ENCODE peak calls at places on chromosome 20, in nine cellular contexts. F is breast epithelium; X is heart left ventricle; A is naive thymus-derived CD4-positive, alpha-beta T cell; V is PC-3; U is prostate gland; C is fibroblast of lung; S is psoas muscle; Y is cardiac muscle cell. E is an unnamed sample. For H3K4me1, the result is how much of the 10 kb centered on the place peaks cover.

GRCh38 chr20:2610941-2611720 is 41.3 kb upstream of the NOP56 start:
- DNase-seq in Y (no peak), U (no peak), C (no peak), S (no peak), A (no peak), F (no peak), X (no peak), V (peak), E (no peak)

GRCh38 chr20:31711416-31712111 is 11.1 kb downstream of the BCL2L1 start:
- DNase-seq in C (no peak), Y (no peak), X (no peak), F (no peak), V (peak), S (no peak), U (no peak), A (no peak), E (no peak)

GRCh38 chr20:43721429-43722152 is 5.2 kb downstream of the GTSF1L start:
- DNase-seq in V (no peak), Y (peak), X (no peak), U (no peak), S (no peak), A (no peak), F (no peak), C (no peak), E (no peak)

GRCh38 chr20:59138114-59138602 is 25.5 kb upstream of the ZNF831 start:
- DNase-seq in S (no peak), X (no peak), Y (no peak), C (no peak), V (no peak), F (no peak), A (no peak), U (no peak), E (no peak)

GRCh38 chr20:10861086-10861485 is 187.3 kb upstream of the JAG1 start:
- DNase-seq in S (no peak), C (peak), F (no peak), X (no peak), A (no peak), U (no peak), V (peak), Y (no peak), E (no peak)

GRCh38 chr20:376089-376488 is 4.5 kb upstream of the TRIB3 start:
- DNase-seq in X (no peak), V (no peak), C (no peak), S (no peak), F (no peak), Y (no peak), A (no peak), U (no peak), E (no peak)

GRCh38 chr20:10794765-10795164 is 121.0 kb upstream of the JAG1 start:
- DNase-seq in V (no peak), F (no peak), Y (no peak), U (no peak), X (no peak), C (no peak), A (no peak), S (no peak), E (no peak)

GRCh38 chr20:16273812-16274560 is 299.3 kb downstream of the KIF16B start:
- DNase-seq in X (no peak), S (no peak), V (no peak), A (no peak), F (no peak), U (no peak), Y (no peak), C (no peak), E (no peak)

GRCh38 chr20:23634044-23634801 is 3.5 kb downstream of the CST3 start:
- DNase-seq in U (no peak), A (no peak), C (no peak), F (no peak), Y (no peak), X (no peak), S (no peak), V (no peak), E (no peak)

DNA sequence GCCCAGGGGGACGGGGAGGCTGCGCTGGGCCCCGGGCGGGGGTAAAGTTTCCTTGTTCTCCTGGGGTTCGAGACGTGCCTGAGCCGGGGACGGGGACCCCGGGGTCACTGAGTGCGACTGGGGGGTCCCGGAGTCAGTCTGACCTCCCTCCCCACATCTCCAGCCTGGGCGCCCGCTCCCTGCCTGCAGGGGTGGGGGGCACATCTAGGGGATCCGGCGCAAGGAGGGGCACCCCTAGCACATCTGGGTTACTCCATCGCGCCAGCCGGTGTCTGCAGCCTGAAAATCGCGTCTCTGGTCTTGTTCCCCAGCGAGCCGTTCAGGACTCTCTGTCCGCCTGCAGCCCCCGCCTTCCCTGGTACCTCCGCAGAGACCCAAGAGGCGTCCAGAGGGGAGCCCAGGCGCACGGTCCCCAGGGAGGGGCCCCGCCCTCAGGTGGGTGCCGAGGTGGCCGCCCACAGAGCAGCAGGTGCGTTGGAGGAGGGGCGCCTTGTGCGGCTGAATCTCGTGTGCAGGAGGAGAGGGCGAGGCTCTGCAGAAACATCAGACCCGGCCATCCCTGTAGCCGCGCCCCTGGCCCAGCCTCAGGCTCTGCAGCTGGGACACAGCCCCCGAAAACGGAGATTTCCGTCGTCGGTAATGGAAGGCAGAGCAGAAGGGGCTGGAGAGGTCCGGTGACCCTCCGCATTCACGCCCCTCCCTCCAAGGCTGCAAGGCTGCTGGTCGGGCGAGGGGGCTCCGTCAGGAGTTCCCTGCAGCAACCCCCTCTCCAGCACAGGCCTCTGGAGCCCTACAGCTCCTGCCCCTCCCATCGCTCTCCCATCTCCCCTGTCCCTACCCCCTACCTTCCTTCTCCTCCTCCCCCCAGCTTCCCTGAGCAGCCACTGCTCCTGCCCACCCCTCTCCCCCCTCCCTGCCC is 617 bp upstream of the CHRNA4 start:
- DNase-seq in V (no peak), U (no peak), S (no peak), A (peak), X (no peak), Y (no peak), F (no peak), C (no peak), E (no peak)
- H3K4me3 ChIP-seq in V (no peak), U (no peak), S (no peak), A (no peak), X (no peak), Y (no peak), F (no peak), C (no peak), E (no peak)

DNA sequence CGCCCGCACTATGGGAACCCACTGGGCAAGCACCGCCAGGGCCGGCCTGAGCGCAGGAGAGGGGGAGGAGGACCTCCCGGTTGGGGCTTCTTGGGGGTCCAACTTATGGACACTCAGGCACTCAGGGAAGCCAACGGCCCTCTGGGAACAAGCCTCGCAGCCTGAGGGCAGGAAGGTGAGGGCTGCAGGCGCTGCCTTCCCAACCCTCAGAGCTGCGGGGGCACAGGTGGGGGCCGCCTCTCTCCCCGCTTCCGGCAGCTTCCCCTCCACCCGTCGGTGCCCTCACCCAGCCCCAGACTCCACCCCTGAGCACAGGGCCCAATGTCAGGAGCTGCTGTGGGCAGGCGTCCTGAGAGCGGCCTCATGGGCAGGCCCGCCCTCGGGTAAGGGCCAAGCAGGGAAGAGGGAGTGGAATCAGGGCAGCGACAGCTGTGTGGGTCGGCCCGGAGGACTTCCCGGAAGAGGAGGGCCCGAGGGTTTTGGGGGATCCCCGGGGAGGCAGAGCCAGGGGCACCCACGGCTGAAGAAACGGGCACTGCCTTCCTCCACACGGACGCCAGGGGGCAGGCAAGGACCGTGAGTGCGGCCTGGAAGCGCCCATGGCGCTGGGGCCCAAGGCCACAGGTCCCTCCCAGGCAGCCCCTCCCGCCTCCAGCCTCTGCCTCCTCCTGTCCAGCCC is 488 bp upstream of the PTK6 start:
- DNase-seq in C (peak), U (peak), V (peak), A (peak), Y (peak), S (peak), X (peak), F (peak), E (peak)
- H3K4me1 ChIP-seq in C (under half), U (under half), V (under half), A (under half), Y (under half), S (under half), X (under half), F (under half), E (under half)

GRCh38 chr20:33685328-33686007 is 717 bp downstream of the E2F1 start:
- DNase-seq in Y (no peak), S (no peak), A (peak), F (no peak), C (no peak), X (no peak), V (peak), U (no peak), E (peak)

GRCh38 chr20:33687370-33687915 is 1.3 kb upstream of the E2F1 start:
- DNase-seq in S (no peak), F (no peak), X (no peak), V (no peak), C (no peak), U (no peak), Y (no peak), A (no peak), E (no peak)

GRCh38 chr20:33687993-33688937 is 2.1 kb upstream of the E2F1 start:
- DNase-seq in X (no peak), Y (no peak), U (no peak), S (no peak), F (no peak), V (no peak), A (no peak), C (no peak), E (no peak)

GRCh38 chr20:33686008-33686983 is at the start of gene E2F1:
- DNase-seq in C (peak), X (peak), A (peak), S (peak), V (peak), U (peak), F (peak), Y (peak), E (peak)

GRCh38 chr20:33686984-33687366 is 790 bp upstream of the E2F1 start:
- DNase-seq in A (peak), U (no peak), S (no peak), V (no peak), F (no peak), X (no peak), Y (no peak), C (no peak), E (no peak)
- H3K4me3 ChIP-seq in A (peak), U (no peak), S (peak), V (peak), F (peak), X (peak), Y (no peak), C (peak), E (peak)

DNA sequence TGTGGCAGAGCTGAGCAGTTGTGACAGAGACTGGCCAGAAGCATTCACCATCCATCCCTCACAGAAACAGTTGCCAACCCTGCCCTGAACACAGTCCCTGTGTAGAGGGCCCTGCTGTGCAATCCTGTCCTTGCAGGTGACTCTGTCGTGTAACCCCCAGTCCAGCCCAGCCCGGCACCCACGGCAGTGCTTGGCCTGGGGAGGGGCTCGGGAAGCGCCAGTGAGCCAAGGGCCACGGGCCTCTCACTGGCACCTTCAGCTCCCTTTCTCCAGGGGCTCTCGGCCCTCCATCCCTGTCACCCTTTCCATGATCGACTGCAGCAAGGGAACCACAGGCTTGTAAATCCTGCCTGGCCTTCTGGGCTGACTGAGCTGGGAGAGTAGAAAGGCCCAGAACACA is 53.0 kb downstream of the RRBP1 start:
- DNase-seq in X (no peak), A (no peak), Y (no peak), V (no peak), S (peak), F (no peak), U (no peak), C (no peak), E (no peak)
- H3K4me1 ChIP-seq in X (under half), A (under half), Y (under half), V (under half), S (under half), F (under half), U (under half), C (under half), E (under half)